ENCODE peak calls at places on chromosomes 4 and X, in ten cellular contexts. O is aorta; P is activated CD8-positive, alpha-beta memory T cell treated with anti-CD3 and anti-CD28 coated beads, Interleukin-2, amount 10 ng/mL, durations not matched to agents 7 days and 5 days; F is GOT3; W is dorsolateral prefrontal cortex; L is GM04504; B is stimulated activated CD4-positive, alpha-beta T cell treated with anti-CD3 and anti-CD28 coated beads, Interleukin-15, amount 100 ng/mL, for 1 hour; E is amniotic stem cell; I is H1; K is stimulated activated naive B cell treated with anti-CD40 and anti-IgM and Interleukin-4, amounts not matched to agents 10 μg/mL and 1 μg/mL and 100 μg/mL, for 72 hours. J is an unnamed sample.

GRCh38 chr4:80072607-80073361 is at the start of gene ANTXR2:
- DNase-seq in F (peak), B (peak), K (peak), L (peak), I (peak), P (peak), W (peak), E (peak), O (peak), J (peak)

GRCh38 chr4:14863420-14864364 is 138.6 kb upstream of the CPEB2 start:
- DNase-seq in F (no peak), I (no peak), K (no peak), B (no peak), P (no peak), O (no peak), W (no peak), L (no peak), E (no peak), J (no peak)

GRCh38 chr4:33184684-33185083 is 2464.5 kb downstream of the PCDH7 start:
- DNase-seq in E (no peak), P (no peak), W (no peak), B (no peak), I (no peak), L (no peak), F (no peak), O (no peak), K (no peak), J (no peak)

GRCh38 chr4:156188596-156188995 is 234.9 kb upstream of the CTSO start:
- DNase-seq in W (no peak), K (no peak), L (no peak), I (no peak), F (no peak), O (no peak), P (no peak), B (no peak), E (no peak), J (no peak)

GRCh38 chrX:128051526-128051925 is 677 bp downstream of the ACTRT1 start:
- DNase-seq in K (no peak), F (no peak), I (no peak), L (no peak), E (no peak), P (no peak), B (no peak), O (no peak), W (no peak), J (no peak)

GRCh38 chrX:19627533-19627932 is 112.2 kb upstream of the MAP3K15 start:
- DNase-seq in K (no peak), I (no peak), F (no peak), L (no peak), E (no peak), O (no peak), B (no peak), W (no peak), P (peak), J (no peak)

GRCh38 chr4:168654206-168655174 is 157.6 kb downstream of the PALLD start:
- DNase-seq in E (no peak), L (no peak), O (no peak), W (no peak), I (no peak), B (no peak), P (no peak), K (no peak), F (no peak), J (peak)

GRCh38 chrX:133335027-133335426 is 80.3 kb downstream of the GPC4 start:
- DNase-seq in I (no peak), O (no peak), W (no peak), F (no peak), K (no peak), P (no peak), E (no peak), L (peak), B (no peak), J (peak)

GRCh38 chr4:145420595-145421214 is 60.9 kb upstream of the SMAD1 start:
- DNase-seq in I (no peak), P (no peak), B (no peak), K (no peak), W (no peak), O (no peak), F (no peak), E (no peak), L (no peak), J (no peak)

GRCh38 chr4:40316782-40317635 is 18.1 kb upstream of the CHRNA9 start:
- DNase-seq in E (no peak), K (peak), I (peak), L (peak), F (no peak), P (peak), W (no peak), B (no peak), O (peak), J (peak)

GRCh38 chr4:2058264-2059033 is 678 bp upstream of the NAT8L start:
- DNase-seq in P (no peak), L (no peak), W (no peak), E (no peak), B (no peak), F (no peak), I (no peak), K (no peak), O (peak), J (no peak)

GRCh38 chrX:70174754-70175153 is 2.5 kb upstream of the DGAT2L6 start:
- DNase-seq in K (no peak), E (no peak), F (no peak), L (peak), P (no peak), O (no peak), B (no peak), I (no peak), W (no peak), J (no peak)

GRCh38 chrX:71195959-71196727 is 26.9 kb upstream of the GJB1 start:
- DNase-seq in L (no peak), I (no peak), B (no peak), P (peak), K (no peak), O (no peak), E (no peak), F (no peak), W (no peak), J (no peak)

GRCh38 chrX:3010532-3010931 is 4.2 kb downstream of the ARSH start:
- DNase-seq in K (no peak), I (no peak), P (no peak), O (no peak), B (no peak), W (no peak), F (no peak), L (no peak), E (no peak), J (no peak)

GRCh38 chrX:155334486-155335316 is at the start of gene CLIC2:
- DNase-seq in W (no peak), K (no peak), I (no peak), F (no peak), P (no peak), O (peak), B (no peak), L (peak), E (peak), J (peak)

GRCh38 chr4:88522702-88523324 is 763 bp downstream of the PYURF start:
- DNase-seq in I (no peak), L (no peak), E (peak), O (peak), W (no peak), K (no peak), F (no peak), B (no peak), P (no peak), J (peak)

GRCh38 chr4:3784469-3785291 is 18.5 kb downstream of the ADRA2C start:
- DNase-seq in O (no peak), W (no peak), P (no peak), K (no peak), L (no peak), I (no peak), F (no peak), B (no peak), E (no peak), J (no peak)